ENCODE peak calls at places on chromosome 10, in four cellular contexts. N is tibial nerve, X is esophagus squamous epithelium, M is gastrocnemius medialis. Y is an unnamed sample.

GRCh38 chr10:15097011-15097812 is at the start of gene RPP38:
- DNase-seq in N (peak; percentile 96), X (peak; percentile 85), M (peak; percentile 95), Y (peak; percentile 94)

GRCh38 chr10:99528867-99529285 is 3.9 kb upstream of the NKX2-3 start:
- DNase-seq in N (no peak), X (no peak), M (no peak), Y (no peak)

GRCh38 chr10:86366033-86366901 is at the start of gene GRID1:
- DNase-seq in M (peak; percentile 9), X (no peak), N (no peak), Y (no peak)

GRCh38 chr10:100508691-100509150 is 10.9 kb downstream of the SEC31B start:
- DNase-seq in N (no peak), M (no peak), X (no peak), Y (peak; percentile 81)

GRCh38 chr10:79221110-79222051 is 125.9 kb upstream of the PPIF start:
- DNase-seq in M (peak; percentile 39), N (peak; percentile 41), X (no peak), Y (no peak)

GRCh38 chr10:91590904-91591791 is 41.7 kb downstream of the PPP1R3C start:
- DNase-seq in X (no peak), N (no peak), M (peak; percentile 83), Y (no peak)

GRCh38 chr10:63563623-63564022 is 42.4 kb downstream of the REEP3 start:
- DNase-seq in X (no peak), N (no peak), M (no peak), Y (no peak)

GRCh38 chr10:80276335-80276734 is 13.1 kb downstream of the MAT1A start:
- DNase-seq in X (no peak), M (no peak), N (no peak), Y (no peak)

GRCh38 chr10:116765549-116766162 is 23.3 kb upstream of the HSPA12A start:
- DNase-seq in M (no peak), N (no peak), X (no peak), Y (peak; percentile 47)

GRCh38 chr10:114575417-114576131 is 82.5 kb downstream of the ABLIM1 start:
- DNase-seq in M (peak; percentile 38), X (no peak), N (no peak), Y (no peak)

GRCh38 chr10:1293636-1294440 is 237.7 kb downstream of the WDR37 start:
- DNase-seq in X (no peak), N (no peak), M (no peak), Y (no peak)

GRCh38 chr10:72096115-72097000 is 8.0 kb upstream of the SPOCK2 start:
- DNase-seq in M (no peak), X (no peak), N (no peak), Y (no peak)

GRCh38 chr10:85454386-85454785 is 912.2 kb downstream of the GRID1 start:
- DNase-seq in M (no peak), N (no peak), X (no peak), Y (no peak)

GRCh38 chr10:48215148-48215982 is 59.1 kb downstream of the FRMPD2 start:
- DNase-seq in M (no peak), N (no peak), X (no peak), Y (peak; percentile 45)

GRCh38 chr10:132460691-132461090 is 63.7 kb downstream of the PWWP2B start:
- DNase-seq in X (no peak), N (no peak), M (no peak), Y (no peak)

GRCh38 chr10:30736685-30737232 is 107.2 kb upstream of the LYZL2 start:
- DNase-seq in N (peak; percentile 43), X (no peak), M (peak; percentile 52), Y (no peak)

GRCh38 chr10:133353202-133353959 is 4.4 kb downstream of the FUOM start:
- DNase-seq in M (no peak), N (no peak), X (no peak), Y (no peak)

GRCh38 chr10:131125511-131126225 is 185.9 kb downstream of the TCERG1L start:
- DNase-seq in M (no peak), N (no peak), X (no peak), Y (no peak)

GRCh38 chr10:36499696-36500095 is 625.7 kb upstream of the ANKRD30A start:
- DNase-seq in M (no peak), X (no peak), N (no peak), Y (no peak)

GRCh38 chr10:2963889-2964631 is 103.3 kb upstream of the PFKP start:
- DNase-seq in X (no peak), M (no peak), N (no peak), Y (no peak)

GRCh38 chr10:71920540-71921318 is 43.5 kb upstream of the CHST3 start:
- DNase-seq in X (no peak), N (no peak), M (no peak), Y (peak; percentile 21)

GRCh38 chr10:3563298-3563697 is 221.7 kb downstream of the KLF6 start:
- DNase-seq in X (no peak), N (no peak), M (no peak), Y (no peak)

GRCh38 chr10:72310636-72311035 is 36.9 kb downstream of the DDIT4 start:
- DNase-seq in N (no peak), X (no peak), M (peak; percentile 78), Y (no peak)

GRCh38 chr10:104642311-104643022 is 1.4 kb downstream of the SORCS3 start:
- DNase-seq in X (no peak), M (no peak), N (peak; percentile 9), Y (peak; percentile 22)

GRCh38 chr10:116127296-116127695 is 145.7 kb downstream of the GFRA1 start:
- DNase-seq in X (no peak), N (no peak), M (no peak), Y (no peak)

GRCh38 chr10:118958984-118959916 is 70.3 kb upstream of the NANOS1 start:
- DNase-seq in N (peak; percentile 41), M (peak; percentile 84), X (no peak), Y (peak; percentile 38)

GRCh38 chr10:62633976-62634375 is 170.5 kb upstream of the ADO start:
- DNase-seq in M (no peak), X (no peak), N (no peak), Y (no peak)

GRCh38 chr10:24843256-24843655 is 109.2 kb downstream of the PRTFDC1 start:
- DNase-seq in M (no peak), X (no peak), N (no peak), Y (no peak)

GRCh38 chr10:131814567-131815290 is 86.1 kb upstream of the PPP2R2D start:
- DNase-seq in M (no peak), N (no peak), X (no peak), Y (no peak)

GRCh38 chr10:70456164-70456563 is 14.7 kb upstream of the NODAL start:
- DNase-seq in X (no peak), M (no peak), N (no peak), Y (no peak)

GRCh38 chr10:5543628-5544027 is 18.9 kb downstream of the CALML3 start:
- DNase-seq in M (no peak), X (no peak), N (no peak), Y (peak; percentile 18)

GRCh38 chr10:90288403-90288933 is 569.4 kb downstream of the HTR7 start:
- DNase-seq in X (no peak), N (no peak), M (no peak), Y (no peak)

GRCh38 chr10:113960617-113961260 is 82.9 kb upstream of the ADRB1 start:
- DNase-seq in X (no peak), N (no peak), M (no peak), Y (no peak)

GRCh38 chr10:78248651-78249464 is 215.2 kb downstream of the RPS24 start:
- DNase-seq in X (no peak), M (no peak), N (peak; percentile 28), Y (no peak)

GRCh38 chr10:113041841-113042745 is 92.0 kb downstream of the TCF7L2 start:
- DNase-seq in M (no peak), X (no peak), N (no peak), Y (no peak)

GRCh38 chr10:116880716-116881440 is 31.6 kb downstream of the ENO4 start:
- DNase-seq in M (no peak), N (no peak), X (no peak), Y (no peak)

GRCh38 chr10:101225846-101226361 is 3.4 kb downstream of the LBX1 start:
- DNase-seq in N (no peak), M (no peak), X (no peak), Y (no peak)

GRCh38 chr10:32207544-32207943 is 139.4 kb downstream of the EPC1 start:
- DNase-seq in X (no peak), N (peak; percentile 9), M (no peak), Y (peak; percentile 48)

GRCh38 chr10:83166344-83166743 is 973.0 kb upstream of the GHITM start:
- DNase-seq in M (no peak), X (no peak), N (no peak), Y (no peak)

GRCh38 chr10:75236178-75236825 is 545 bp upstream of the COMTD1 start:
- DNase-seq in N (no peak), M (no peak), X (no peak), Y (no peak)

GRCh38 chr10:97784200-97784811 is 12.5 kb upstream of the SFRP5 start:
- DNase-seq in M (no peak), N (no peak), X (no peak), Y (no peak)
- TF ChIP-seq POLR2A in M (no peak), N (no peak), X (no peak), Y (no peak)

DNA sequence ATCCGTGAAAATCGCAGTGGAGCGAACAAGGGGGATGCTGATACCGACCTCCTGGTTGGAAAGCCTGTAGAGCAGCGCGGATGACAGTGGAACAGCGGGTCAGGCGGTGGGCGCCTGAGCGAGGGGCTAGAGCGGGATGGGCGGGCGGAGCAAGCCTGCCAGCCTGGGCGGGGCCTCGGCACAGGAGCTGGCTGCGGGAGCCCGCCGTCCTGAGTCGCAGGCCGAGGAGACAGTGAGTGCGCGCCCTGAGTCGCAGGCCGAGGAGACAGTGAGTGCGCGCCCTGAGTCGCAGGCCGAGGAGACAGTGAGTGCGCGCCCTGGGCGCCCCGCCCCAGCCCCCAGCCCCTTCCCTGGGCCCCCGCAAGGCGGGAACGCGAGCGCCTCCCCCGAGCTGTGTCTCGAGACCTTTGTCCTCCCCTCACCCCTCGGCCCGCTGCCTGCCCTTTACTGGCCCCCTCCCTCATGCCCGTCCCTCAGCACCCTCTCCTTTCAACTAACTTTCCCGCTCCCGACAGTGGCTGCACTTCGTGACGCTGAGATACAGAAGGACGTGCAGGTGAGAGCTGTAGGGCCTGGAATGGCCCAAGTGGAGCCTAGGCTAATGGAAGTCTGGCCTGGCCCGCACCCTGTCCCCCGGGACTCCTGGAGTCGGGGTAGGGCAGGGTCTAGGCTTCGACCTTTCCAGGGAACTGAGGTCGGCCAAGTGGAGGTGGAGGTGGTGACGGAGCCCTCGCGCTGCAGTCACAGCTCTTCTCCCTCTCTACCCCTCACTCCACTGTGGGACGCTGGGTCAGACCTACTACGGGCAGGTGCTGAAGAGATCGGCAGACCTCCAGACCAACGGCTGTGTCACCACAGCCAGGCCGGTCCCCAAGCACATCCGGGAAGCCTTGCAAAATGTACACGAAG is at the start of gene AS3MT:
- DNase-seq in N (no peak), M (peak; percentile 24), X (no peak), Y (peak; percentile 51)
- TF ChIP-seq POLR2A in N (no peak), M (no peak), X (no peak), Y (no peak)

GRCh38 chr10:95474228-95475002 is 86.8 kb downstream of the SORBS1 start:
- DNase-seq in M (peak; percentile 78), X (no peak), N (peak; percentile 59), Y (no peak)
- TF ChIP-seq POLR2A in M (peak; percentile 70), X (no peak), N (no peak), Y (no peak)

GRCh38 chr10:127275272-127275671 is 78.9 kb upstream of the INSYN2A start:
- DNase-seq in N (no peak), M (no peak), X (no peak), Y (no peak)
- TF ChIP-seq POLR2A in N (no peak), M (no peak), X (no peak), Y (no peak)

Y was measured in erythroblast.